ENCODE peak calls at places on chromosomes 6 and 20, in seven cellular contexts. G is H9; S is activated gamma-delta T cell treated with Interleukin-2 at 50 U/mL for 16 hours; Y is osteoblast; O is transverse colon; M is effector memory CD8-positive, alpha-beta T cell; L is left lung. C is an unnamed sample.

GRCh38 chr6:138099832-138100231 is 7.4 kb downstream of the PERP start:
- DNase-seq in O (no peak), Y (peak), S (no peak), L (no peak), G (no peak), M (no peak), C (no peak)

GRCh38 chr6:137715589-137716045 is 151.4 kb upstream of the TNFAIP3 start:
- DNase-seq in G (no peak), S (peak), Y (no peak), M (peak), O (no peak), L (no peak), C (no peak)

GRCh38 chr6:54929245-54929909 is 82.8 kb downstream of the FAM83B start:
- DNase-seq in S (no peak), O (no peak), Y (no peak), M (no peak), G (no peak), L (no peak), C (no peak)

GRCh38 chr20:18103497-18103896 is 34.2 kb upstream of the KAT14 start:
- DNase-seq in S (no peak), O (no peak), L (no peak), G (no peak), Y (no peak), M (no peak), C (no peak)

GRCh38 chr6:34572585-34572984 is 16.5 kb upstream of the SPDEF start:
- DNase-seq in Y (peak), S (no peak), M (no peak), O (no peak), L (no peak), G (no peak), C (no peak)

GRCh38 chr20:41086402-41087324 is 50.7 kb upstream of the PLCG1 start:
- DNase-seq in Y (peak), O (no peak), M (no peak), G (no peak), S (no peak), L (no peak), C (no peak)

GRCh38 chr20:39823239-39823638 is 861.1 kb downstream of the DHX35 start:
- DNase-seq in Y (peak), S (no peak), M (no peak), G (no peak), L (no peak), O (no peak), C (no peak)

GRCh38 chr6:49668083-49668511 is 31.5 kb upstream of the RHAG start:
- DNase-seq in M (no peak), L (no peak), O (no peak), G (no peak), Y (no peak), S (no peak), C (no peak)

GRCh38 chr6:134908906-134909516 is 40.9 kb downstream of the ALDH8A1 start:
- DNase-seq in M (no peak), L (no peak), S (no peak), Y (peak), G (no peak), O (peak), C (no peak)

GRCh38 chr6:110255356-110255755 is 75.1 kb downstream of the CDC40 start:
- DNase-seq in S (peak), L (no peak), Y (peak), M (no peak), G (peak), O (no peak), C (no peak)

GRCh38 chr20:46230811-46231282 is 77.5 kb downstream of the CDH22 start:
- DNase-seq in G (peak), O (no peak), M (no peak), S (no peak), L (no peak), Y (no peak), C (no peak)

GRCh38 chr20:45052698-45053440 is 48.1 kb downstream of the KCNS1 start:
- DNase-seq in G (no peak), O (no peak), L (no peak), M (peak), S (peak), Y (peak), C (no peak)

GRCh38 chr20:7926767-7927166 is 13.5 kb downstream of the HAO1 start:
- DNase-seq in L (no peak), Y (no peak), G (no peak), M (no peak), O (no peak), S (no peak), C (no peak)

GRCh38 chr6:21953831-21954801 is 342.7 kb downstream of the PRL start:
- DNase-seq in O (peak), G (no peak), S (no peak), Y (peak), M (no peak), L (no peak), C (no peak)

GRCh38 chr20:10313215-10313614 is 94.6 kb downstream of the SNAP25 start:
- DNase-seq in L (no peak), O (no peak), Y (no peak), S (no peak), G (no peak), M (no peak), C (no peak)

GRCh38 chr6:42402184-42402583 is 49.5 kb downstream of the TRERF1 start:
- DNase-seq in M (no peak), Y (no peak), L (no peak), G (no peak), S (peak), O (no peak), C (no peak)

GRCh38 chr6:41546866-41547798 is 951 bp downstream of the FOXP4 start:
- DNase-seq in O (peak), M (no peak), Y (peak), S (peak), L (peak), G (no peak), C (peak)

GRCh38 chr6:51765230-51765629 is 322.2 kb downstream of the PKHD1 start:
- DNase-seq in S (no peak), G (no peak), L (no peak), Y (no peak), O (no peak), M (no peak), C (no peak)

GRCh38 chr6:133218831-133219230 is 22.3 kb upstream of the EYA4 start:
- DNase-seq in L (no peak), G (no peak), O (no peak), Y (no peak), M (no peak), S (no peak), C (no peak)

GRCh38 chr6:31546339-31546961 is at the start of gene ATP6V1G2:
- DNase-seq in L (peak), O (peak), G (peak), S (peak), Y (peak), M (peak), C (peak)

GRCh38 chr6:107670792-107671199 is 153.3 kb downstream of the SCML4 start:
- DNase-seq in S (no peak), O (peak), Y (no peak), M (no peak), L (no peak), G (no peak), C (peak)

GRCh38 chr6:75349262-75349984 is 64.8 kb upstream of the TMEM30A start:
- DNase-seq in M (no peak), S (no peak), O (no peak), G (peak), L (peak), Y (no peak), C (no peak)

GRCh38 chr6:149316740-149317655 is 514 bp upstream of the TAB2 start:
- DNase-seq in O (peak), G (peak), S (peak), Y (peak), L (peak), M (peak), C (peak)

GRCh38 chr6:10621227-10621626 is 73.2 kb downstream of the C6orf52 start:
- DNase-seq in S (no peak), L (no peak), M (no peak), G (no peak), O (no peak), Y (no peak), C (no peak)

GRCh38 chr6:104956663-104957294 is at the start of gene LIN28B:
- DNase-seq in M (no peak), Y (no peak), L (no peak), O (no peak), S (no peak), G (no peak), C (no peak)

GRCh38 chr6:27205375-27206278 is 41.9 kb upstream of the PRSS16 start:
- DNase-seq in O (no peak), L (no peak), M (no peak), S (peak), G (no peak), Y (no peak), C (no peak)

GRCh38 chr6:92911301-92911700 is 508.1 kb downstream of the EPHA7 start:
- DNase-seq in M (no peak), L (no peak), Y (no peak), O (no peak), G (no peak), S (no peak), C (no peak)